ENCODE peak calls at places on chromosomes 4 and X, in four cellular contexts. X is HepG2, R is K562, A is H1. F is an unnamed sample. For H3K4me1, the result is how much of the 10 kb centered on the place peaks cover.

GRCh38 chrX:119223784-119224183 is 12.3 kb upstream of the PGRMC1 start:
- DNase-seq in X (no peak), R (no peak), A (no peak), F (no peak)

GRCh38 chr4:159048166-159048886 is 54.6 kb upstream of the RAPGEF2 start:
- DNase-seq in X (peak), R (peak), A (no peak), F (no peak)

GRCh38 chr4:16226816-16227461 is 668 bp upstream of the TAPT1 start:
- DNase-seq in X (peak), R (peak), A (no peak), F (no peak)

GRCh38 chrX:15336023-15336413 is 695 bp upstream of the PIGA start:
- DNase-seq in X (no peak), R (peak), A (no peak), F (no peak)

GRCh38 chr4:123640271-123640670 is 243.7 kb downstream of the SPRY1 start:
- DNase-seq in X (no peak), R (no peak), A (no peak), F (no peak)

GRCh38 chr4:184293552-184293951 is 75.9 kb upstream of the ENPP6 start:
- DNase-seq in X (peak), R (no peak), A (no peak), F (no peak)

GRCh38 chr4:58679051-58679450 is 1568.9 kb upstream of the IGFBP7 start:
- DNase-seq in X (no peak), R (no peak), A (no peak), F (no peak)

GRCh38 chr4:6612961-6613675 is 27.4 kb upstream of the MRFAP1 start:
- DNase-seq in X (no peak), R (peak), A (no peak), F (no peak)

GRCh38 chr4:144872508-144873293 is 225.3 kb downstream of the ANAPC10 start:
- DNase-seq in X (no peak), R (no peak), A (no peak), F (no peak)

GRCh38 chrX:110954428-110954827 is 141.6 kb upstream of the PAK3 start:
- DNase-seq in X (no peak), R (no peak), A (no peak), F (no peak)

GRCh38 chrX:55151199-55151598 is 62.4 kb downstream of the PAGE2 start:
- DNase-seq in X (no peak), R (no peak), A (no peak), F (no peak)

GRCh38 chr4:125123710-125124109 is 191.0 kb upstream of the FAT4 start:
- DNase-seq in X (no peak), R (no peak), A (no peak), F (no peak)

GRCh38 chrX:37380920-37381319 is 31.8 kb downstream of the PRRG1 start:
- DNase-seq in X (peak), R (peak), A (no peak), F (no peak)

GRCh38 chrX:108199691-108200090 is 108.1 kb downstream of the ATG4A start:
- DNase-seq in X (peak), R (peak), A (no peak), F (no peak)

GRCh38 chrX:88828011-88828410 is 81.0 kb downstream of the CPXCR1 start:
- DNase-seq in X (no peak), R (no peak), A (no peak), F (no peak)

GRCh38 chr4:39635023-39635422 is 3.6 kb downstream of the SMIM14 start:
- DNase-seq in X (no peak), R (no peak), A (no peak), F (no peak)

GRCh38 chr4:114600066-114600552 is 1.5 kb downstream of the UGT8 start:
- DNase-seq in X (no peak), R (no peak), A (no peak), F (no peak)

GRCh38 chrX:41877167-41877566 is 46.2 kb downstream of the CASK start:
- DNase-seq in X (peak), R (no peak), A (no peak), F (no peak)

GRCh38 chrX:108088511-108088910 is 2.8 kb downstream of the PSMD10 start:
- DNase-seq in X (no peak), R (peak), A (no peak), F (no peak)

GRCh38 chrX:96183843-96184242 is 500.8 kb upstream of the DIAPH2 start:
- DNase-seq in X (no peak), R (no peak), A (no peak), F (no peak)

GRCh38 chr4:960736-961650 is 12.4 kb downstream of the DGKQ start:
- DNase-seq in X (no peak), R (no peak), A (no peak), F (no peak)

GRCh38 chrX:13898603-13899002 is 81.7 kb upstream of the GPM6B start:
- DNase-seq in X (no peak), R (no peak), A (no peak), F (no peak)

GRCh38 chrX:105006103-105006502 is 214.4 kb downstream of the TEX13A start:
- DNase-seq in X (no peak), R (no peak), A (no peak), F (no peak)
- TF ChIP-seq ATF3 in X (no peak), R (no peak), A (no peak), F (no peak)

GRCh38 chrX:129705377-129705925 is 33.3 kb upstream of the XPNPEP2 start:
- DNase-seq in X (no peak), R (no peak), A (no peak), F (no peak)
- TF ChIP-seq EP300 in X (no peak), R (no peak), A (no peak), F (no peak)

GRCh38 chr4:73704314-73705055 is 35.9 kb upstream of the CXCL8 start:
- DNase-seq in X (peak), R (peak), A (no peak), F (no peak)
- H3K4me1 ChIP-seq in X (under half), R (under half), A (under half), F (under half)

DNA sequence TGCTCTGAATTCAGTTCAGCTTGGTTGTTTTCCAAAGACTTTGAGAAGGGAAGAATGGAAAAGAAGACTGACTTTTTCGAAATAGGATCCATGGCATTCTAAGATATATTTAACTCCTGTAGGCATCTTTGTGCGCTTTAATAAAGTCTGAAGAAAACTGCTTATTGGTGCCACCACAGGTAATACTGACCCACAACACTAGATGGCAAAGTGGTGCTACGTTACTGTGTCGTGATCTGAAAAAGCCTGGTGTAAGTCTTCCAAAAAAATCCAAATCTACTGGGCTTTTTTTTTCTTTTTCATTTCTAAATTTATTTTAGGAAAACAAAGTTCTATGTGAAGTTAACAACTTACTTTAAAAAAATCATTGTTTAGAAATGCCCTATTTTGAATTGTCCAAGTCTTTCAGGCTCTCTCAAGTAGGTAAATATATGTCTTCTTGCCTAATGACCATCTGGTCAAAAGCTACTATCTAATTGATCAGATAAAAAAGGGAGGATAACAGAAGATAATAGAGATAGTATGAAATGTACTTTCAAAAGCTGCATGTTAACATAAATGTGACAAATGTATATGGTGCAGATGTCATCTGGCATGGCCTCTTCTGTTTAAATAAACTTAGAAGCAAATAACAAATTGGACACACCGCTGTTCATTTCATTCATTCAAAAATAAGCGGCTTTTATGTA is 47.0 kb upstream of the MID1IP1 start:
- DNase-seq in X (peak), R (peak), A (no peak), F (peak)
- TF ChIP-seq ATF3 in X (no peak), R (no peak), A (no peak), F (no peak)

DNA sequence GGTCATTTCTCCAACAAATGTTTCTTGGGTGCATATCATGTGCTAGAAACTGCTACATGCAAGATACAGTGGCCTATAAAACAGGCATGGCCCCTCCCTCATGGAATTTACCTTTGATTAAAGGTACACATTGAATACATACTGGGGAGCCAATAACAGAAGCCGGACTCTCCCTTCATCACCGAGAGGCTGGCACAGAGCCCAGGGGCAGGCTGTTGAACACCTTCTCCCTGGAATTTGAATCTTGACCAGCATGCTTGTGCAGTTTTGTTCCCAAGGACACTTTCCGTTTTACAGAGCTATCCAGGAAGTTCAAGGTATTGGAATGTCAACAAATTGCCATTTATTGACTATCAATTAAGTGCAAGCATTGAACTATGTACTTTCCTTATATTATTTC is 33.2 kb downstream of the PPARGC1A start:
- DNase-seq in X (peak), R (no peak), A (no peak), F (no peak)
- TF ChIP-seq EP300 in X (peak), R (no peak), A (no peak), F (no peak)

GRCh38 chrX:39856472-39857121 is 241.2 kb downstream of the BCOR start:
- DNase-seq in X (no peak), R (no peak), A (no peak), F (no peak)
- H3K4me1 ChIP-seq in X (under half), R (under half), A (under half), F (half or more)

DNA sequence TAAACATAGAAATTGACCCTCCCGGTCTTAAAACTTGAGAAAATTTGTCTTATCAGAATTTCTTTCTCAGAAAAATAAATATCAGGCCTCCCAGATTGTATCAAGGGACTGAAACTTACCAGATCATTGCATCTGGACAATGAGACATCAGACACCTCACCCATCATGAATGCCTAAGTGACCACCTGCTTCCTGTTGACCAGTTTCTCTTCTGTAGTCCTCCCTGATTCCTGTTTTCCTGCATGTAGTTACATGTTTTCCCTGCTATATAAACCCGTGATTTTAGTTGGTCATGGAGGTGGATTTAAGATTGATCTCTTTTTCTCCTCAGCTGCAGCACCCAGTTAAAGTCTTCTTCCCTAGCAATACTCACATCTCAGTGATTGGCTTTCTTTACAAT is 548.1 kb downstream of the PPP4R3C start:
- DNase-seq in X (no peak), R (no peak), A (no peak), F (no peak)
- TF ChIP-seq ATF3 in X (no peak), R (no peak), A (no peak), F (no peak)

DNA sequence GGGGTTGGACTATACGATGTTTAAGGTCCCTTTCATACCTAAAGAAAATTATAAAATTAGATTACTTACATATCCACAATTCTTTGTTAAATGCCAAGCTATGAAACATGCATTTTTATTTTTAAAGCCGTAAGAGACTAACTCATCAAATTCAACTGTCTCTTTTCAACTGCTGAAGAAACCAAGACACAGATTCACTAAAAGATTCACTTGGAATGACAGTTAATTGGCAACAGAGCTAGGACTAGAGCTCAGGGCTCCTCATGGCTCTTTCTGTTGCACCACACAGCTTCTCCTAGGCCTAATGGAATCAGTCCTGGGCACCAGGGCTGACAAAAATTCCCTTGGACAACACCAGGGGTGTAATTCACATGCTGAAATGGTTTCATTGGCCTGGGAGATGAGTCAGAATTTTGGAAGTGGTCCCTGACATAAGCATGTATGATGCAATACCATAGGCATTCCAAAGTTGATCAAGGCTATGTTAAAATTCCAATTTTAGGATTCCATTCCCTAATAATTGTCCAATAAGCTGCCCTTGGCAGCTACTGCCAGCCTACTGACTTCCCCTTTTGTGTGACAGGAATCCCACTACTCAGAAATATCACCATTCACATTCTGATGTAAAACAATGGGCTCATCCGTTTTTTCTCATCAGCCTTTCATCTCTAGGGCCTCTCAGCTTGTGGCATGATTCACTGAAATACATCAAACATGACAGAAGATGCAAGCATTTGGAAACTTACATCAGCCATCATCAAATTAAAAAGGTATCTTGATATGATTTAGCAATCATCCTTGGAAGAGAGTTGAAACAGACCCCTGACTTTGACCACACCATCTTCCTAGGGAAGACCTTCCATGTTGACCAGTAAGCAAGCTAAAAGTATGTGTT is 54.2 kb downstream of the PLAC1 start:
- DNase-seq in X (no peak), R (no peak), A (no peak), F (no peak)
- TF ChIP-seq EP300 in X (no peak), R (no peak), A (no peak), F (no peak)

GRCh38 chr4:110621328-110621812 is 1.5 kb downstream of the PITX2 start:
- DNase-seq in X (no peak), R (no peak), A (no peak), F (no peak)

GRCh38 chr4:110620352-110621327 is 2.2 kb downstream of the PITX2 start:
- DNase-seq in X (no peak), R (no peak), A (no peak), F (no peak)

GRCh38 chr4:110619001-110619350 is 3.9 kb downstream of the PITX2 start:
- DNase-seq in X (no peak), R (no peak), A (no peak), F (no peak)

GRCh38 chr4:110618091-110619000 is 4.5 kb downstream of the PITX2 start:
- DNase-seq in X (no peak), R (no peak), A (no peak), F (no peak)

DNA sequence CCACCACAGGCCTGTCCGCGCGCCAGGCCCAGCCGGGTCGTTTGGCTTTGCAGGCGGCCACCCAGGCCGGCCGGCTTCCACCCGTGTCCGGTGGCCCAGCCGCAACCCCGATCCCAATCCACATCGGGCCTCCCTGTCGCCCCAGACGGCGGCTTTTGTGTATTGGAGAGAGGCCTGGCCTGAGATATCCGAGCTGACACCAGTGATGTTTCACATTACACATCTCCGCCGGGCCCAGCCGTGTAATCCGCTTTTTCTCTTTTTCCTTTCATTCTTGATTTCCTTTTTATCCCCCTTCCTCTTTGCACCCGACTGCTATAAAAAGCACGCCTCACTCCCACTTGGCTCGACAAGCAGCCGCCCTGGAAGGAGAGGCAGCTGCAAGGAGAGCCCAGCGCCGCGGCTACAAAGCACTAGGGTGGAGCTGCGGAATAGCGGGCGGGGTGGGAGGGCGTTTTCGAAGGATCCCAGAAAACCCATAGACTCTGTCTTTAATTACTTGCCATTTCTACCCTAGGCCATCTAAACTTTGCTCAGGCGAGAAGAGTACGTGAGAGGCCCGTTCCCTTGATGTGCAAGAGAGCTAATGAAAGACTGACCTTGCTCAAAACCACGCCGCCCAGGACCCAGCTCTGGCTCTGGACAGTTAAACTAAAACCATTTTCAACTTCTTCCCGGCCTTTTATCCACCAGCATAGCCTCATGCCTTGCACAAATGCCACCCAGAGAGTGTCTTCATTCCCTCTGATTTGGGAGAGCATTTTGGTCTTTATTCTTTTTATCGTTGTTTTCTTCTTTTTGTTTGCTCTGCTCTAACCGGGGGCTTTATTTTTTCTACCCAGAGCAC is 3.3 kb downstream of the PITX2 start:
- DNase-seq in X (no peak), R (no peak), A (no peak), F (no peak)
- H3K4me1 ChIP-seq in X (under half), R (under half), A (under half), F (under half)